ENCODE peak calls at places on chromosome 18, in seven cellular contexts. C is GM23248, N is astrocyte, I is PC-9, V is hepatocyte, H is neural progenitor cell, Q is GM12878. B is an unnamed sample. For H3K79me2, the result is how much of the 10 kb centered on the place peaks cover.

GRCh38 chr18:57142361-57142760 is 4.5 kb upstream of the BOD1L2 start:
- DNase-seq in C (no peak), N (no peak), I (no peak), V (no peak), H (no peak), Q (no peak), B (no peak)

GRCh38 chr18:49839012-49839411 is 25.7 kb upstream of the ACAA2 start:
- DNase-seq in C (peak), N (peak), I (peak), V (no peak), H (no peak), Q (no peak), B (no peak)

GRCh38 chr18:69840445-69840844 is 107.2 kb downstream of the CD226 start:
- DNase-seq in C (peak), N (peak), I (no peak), V (no peak), H (no peak), Q (no peak), B (peak)

GRCh38 chr18:13520306-13520705 is 206.1 kb downstream of the FAM210A start:
- DNase-seq in C (no peak), N (no peak), I (no peak), V (no peak), H (no peak), Q (no peak), B (no peak)

GRCh38 chr18:5512191-5512590 is 31.6 kb downstream of the EPB41L3 start:
- DNase-seq in C (no peak), N (no peak), I (no peak), V (no peak), H (no peak), Q (no peak), B (no peak)

GRCh38 chr18:59549797-59550516 is 147.3 kb downstream of the CCBE1 start:
- DNase-seq in C (no peak), N (no peak), I (no peak), V (no peak), H (no peak), Q (no peak), B (no peak)

GRCh38 chr18:39455300-39455699 is 1889.7 kb upstream of the CELF4 start:
- DNase-seq in C (peak), N (peak), I (no peak), V (peak), H (no peak), Q (no peak), B (peak)

GRCh38 chr18:62976227-62976626 is 260.9 kb downstream of the PHLPP1 start:
- DNase-seq in C (no peak), N (no peak), I (peak), V (no peak), H (no peak), Q (no peak), B (no peak)

GRCh38 chr18:49560277-49561126 is 1.4 kb upstream of the LIPG start:
- DNase-seq in C (peak), N (no peak), I (no peak), V (peak), H (peak), Q (no peak), B (peak)

GRCh38 chr18:59265246-59266018 is 7.8 kb downstream of the RAX start:
- DNase-seq in C (peak), N (no peak), I (no peak), V (no peak), H (peak), Q (no peak), B (no peak)

GRCh38 chr18:36628435-36629094 is 200.2 kb downstream of the TPGS2 start:
- DNase-seq in C (peak), N (no peak), I (no peak), V (peak), H (no peak), Q (no peak), B (peak)

GRCh38 chr18:64692826-64693225 is 543.9 kb upstream of the LINC00305 start:
- DNase-seq in C (no peak), N (no peak), I (no peak), V (no peak), H (no peak), Q (no peak), B (no peak)

GRCh38 chr18:74116628-74117554 is 30.7 kb downstream of the FBXO15 start:
- DNase-seq in C (peak), N (peak), I (no peak), V (peak), H (peak), Q (no peak), B (peak)

GRCh38 chr18:74284501-74285004 is 7.2 kb downstream of the CYB5A start:
- DNase-seq in C (no peak), N (no peak), I (no peak), V (no peak), H (peak), Q (no peak), B (no peak)

GRCh38 chr18:59921384-59921891 is 21.6 kb downstream of the PMAIP1 start:
- DNase-seq in C (no peak), N (no peak), I (peak), V (no peak), H (no peak), Q (no peak), B (peak)

GRCh38 chr18:9743200-9744016 is 35.3 kb downstream of the RAB31 start:
- DNase-seq in C (peak), N (peak), I (peak), V (peak), H (no peak), Q (no peak), B (peak)

GRCh38 chr18:65769653-65770052 is 18.8 kb downstream of the CDH7 start:
- DNase-seq in C (no peak), N (no peak), I (no peak), V (no peak), H (no peak), Q (no peak), B (no peak)
- H3K79me2 ChIP-seq in C (under half), N (under half), I (under half), V (under half), H (under half), Q (under half), B (under half)

GRCh38 chr18:78976697-78977626 is 2.7 kb upstream of the SALL3 start:
- DNase-seq in C (no peak), N (no peak), I (no peak), V (no peak), H (peak), Q (no peak), B (no peak)

GRCh38 chr18:78979058-78979680 is 449 bp upstream of the SALL3 start:
- DNase-seq in C (peak), N (no peak), I (no peak), V (no peak), H (peak), Q (no peak), B (no peak)

GRCh38 chr18:78979682-78980278 is at the start of gene SALL3:
- DNase-seq in C (no peak), N (no peak), I (no peak), V (no peak), H (peak), Q (no peak), B (peak)

GRCh38 chr18:78978336-78979057 is 1.1 kb upstream of the SALL3 start:
- DNase-seq in C (no peak), N (no peak), I (no peak), V (no peak), H (peak), Q (no peak), B (peak)

GRCh38 chr18:78977627-78978271 is 1.9 kb upstream of the SALL3 start:
- DNase-seq in C (no peak), N (no peak), I (no peak), V (no peak), H (peak), Q (no peak), B (no peak)
- TF ChIP-seq EZH2 in C (no peak), N (no peak), I (no peak), V (no peak), H (peak), Q (no peak), B (peak)

GRCh38 chr18:46171331-46171730 is 67.1 kb downstream of the HAUS1 start:
- DNase-seq in C (no peak), N (no peak), I (peak), V (no peak), H (no peak), Q (no peak), B (no peak)

GRCh38 chr18:46179306-46179705 is 75.1 kb downstream of the HAUS1 start:
- DNase-seq in C (no peak), N (no peak), I (no peak), V (no peak), H (no peak), Q (no peak), B (no peak)

GRCh38 chr18:46169464-46169941 is 65.3 kb downstream of the HAUS1 start:
- DNase-seq in C (peak), N (peak), I (peak), V (no peak), H (no peak), Q (no peak), B (peak)

GRCh38 chr18:46173393-46174316 is 69.5 kb downstream of the HAUS1 start:
- DNase-seq in C (peak), N (peak), I (peak), V (peak), H (peak), Q (peak), B (peak)

DNA sequence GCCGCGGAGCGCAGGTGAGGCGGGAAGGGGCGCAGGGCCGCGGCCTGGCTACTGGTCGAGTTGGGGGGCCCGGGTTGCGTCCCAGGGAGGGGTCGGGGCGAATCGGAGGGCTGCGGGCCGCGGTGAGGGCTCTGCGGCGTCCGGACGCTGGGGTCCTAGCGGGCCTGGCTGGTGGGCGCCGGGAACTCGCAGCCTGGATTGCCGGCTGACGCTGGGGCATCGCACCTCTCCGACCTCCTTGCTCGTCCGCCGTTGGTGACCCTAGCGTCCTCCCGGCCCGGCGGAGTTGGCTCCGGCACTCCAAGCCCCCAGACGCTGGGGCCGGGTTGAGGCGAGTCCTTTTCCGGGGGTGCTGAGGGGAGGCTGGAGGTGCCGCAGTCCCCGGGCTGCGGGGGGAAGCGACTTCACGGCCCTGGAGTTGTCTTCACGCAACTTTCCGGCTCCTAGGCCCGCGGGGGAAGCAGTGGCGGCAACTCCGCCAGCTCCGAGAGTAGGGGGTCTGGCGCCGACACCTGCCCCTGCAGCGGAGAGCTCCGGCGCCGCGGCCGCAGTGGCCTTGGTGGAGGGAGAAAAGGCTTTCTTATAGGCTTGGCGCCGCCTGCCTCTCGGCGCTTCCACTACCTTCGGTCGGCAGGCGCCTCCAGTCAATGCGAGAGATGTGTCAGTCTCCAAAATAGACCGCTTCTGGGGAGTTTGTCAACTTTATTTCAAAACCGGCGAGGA is 70.3 kb downstream of the HAUS1 start:
- DNase-seq in C (peak), N (peak), I (peak), V (peak), H (peak), Q (no peak), B (peak)
- H3K79me2 ChIP-seq in C (half or more), N (half or more), I (half or more), V (half or more), H (half or more), Q (half or more), B (half or more)

DNA sequence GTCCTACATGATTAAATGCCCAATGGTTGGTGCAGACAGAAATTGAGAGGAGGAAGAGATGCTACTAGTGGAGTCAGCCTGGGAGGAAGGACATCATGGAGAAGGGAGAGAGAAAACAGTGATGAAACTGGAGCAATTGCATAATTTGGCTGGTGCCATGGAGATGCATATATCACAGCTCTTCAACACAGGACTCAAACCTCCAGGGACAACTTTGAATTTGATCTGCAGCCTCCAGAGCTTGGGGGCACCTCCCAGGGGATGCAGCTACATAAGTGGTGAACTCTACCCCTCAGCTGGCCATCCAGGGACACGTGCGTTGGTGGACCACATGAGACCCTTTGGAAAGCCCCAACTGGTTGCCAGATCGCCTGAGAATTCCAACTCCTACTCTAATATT is 80.4 kb downstream of the CTAGE1 start:
- DNase-seq in C (peak), N (no peak), I (no peak), V (no peak), H (no peak), Q (no peak), B (no peak)
- TF ChIP-seq EZH2 in C (no peak), N (no peak), I (no peak), V (no peak), H (no peak), Q (no peak), B (no peak)

DNA sequence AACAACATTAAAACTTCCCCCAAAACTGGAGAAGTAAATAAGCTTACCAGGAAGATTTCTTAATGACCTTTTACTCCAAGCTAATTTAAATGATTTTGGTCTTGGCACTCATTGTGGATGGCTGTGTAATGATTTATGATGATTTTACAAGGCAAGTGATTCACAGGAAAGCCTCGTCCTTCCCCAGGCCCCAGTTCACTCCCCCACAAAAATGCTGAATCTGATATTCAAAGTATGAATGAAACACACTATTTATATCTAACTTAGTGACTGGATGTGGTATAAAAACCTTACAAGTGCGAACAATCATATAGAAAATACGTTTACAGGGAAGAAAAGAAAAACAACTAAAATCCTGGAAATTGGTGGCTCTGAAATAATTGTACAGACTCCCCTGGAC is 49.8 kb downstream of the ZNF516 start:
- DNase-seq in C (peak), N (peak), I (peak), V (no peak), H (no peak), Q (no peak), B (peak)
- H3K79me2 ChIP-seq in C (half or more), N (half or more), I (under half), V (half or more), H (half or more), Q (under half), B (half or more)

GRCh38 chr18:12254820-12255511 is 805 bp downstream of the CIDEA start:
- DNase-seq in C (no peak), N (no peak), I (no peak), V (no peak), H (no peak), Q (no peak), B (no peak)
- TF ChIP-seq EZH2 in C (no peak), N (peak), I (no peak), V (no peak), H (no peak), Q (no peak), B (no peak)